ENCODE peak calls at places on chromosome 15, in six cellular contexts. One of them, this sample, is unnamed.

GRCh38 chr15:41341519-41341918 is 8.8 kb downstream of the NUSAP1 start:
- DNase-seq in AG04450: no peak
- DNase-seq in osteocyte: no peak
- DNase-seq in WERI-Rb-1: no peak
- DNase-seq in A549: no peak
- DNase-seq in GM10248: no peak
- DNase-seq in this sample: no peak

GRCh38 chr15:30985081-30985531 is 6.3 kb downstream of the MTMR10 start:
- DNase-seq in AG04450: no peak
- DNase-seq in osteocyte: no peak
- DNase-seq in WERI-Rb-1: no peak
- DNase-seq in A549: no peak
- DNase-seq in GM10248: no peak
- DNase-seq in this sample: peak

GRCh38 chr15:37028609-37029287 is 71.6 kb downstream of the MEIS2 start:
- DNase-seq in AG04450: no peak
- DNase-seq in osteocyte: no peak
- DNase-seq in WERI-Rb-1: no peak
- DNase-seq in A549: no peak
- DNase-seq in GM10248: no peak
- DNase-seq in this sample: no peak

GRCh38 chr15:67133738-67134576 is 68.6 kb downstream of the SMAD3 start:
- DNase-seq in AG04450: no peak
- DNase-seq in osteocyte: no peak
- DNase-seq in WERI-Rb-1: no peak
- DNase-seq in A549: peak
- DNase-seq in GM10248: peak
- DNase-seq in this sample: peak

GRCh38 chr15:77295446-77295845 is 124.5 kb downstream of the PEAK1 start:
- DNase-seq in AG04450: peak
- DNase-seq in osteocyte: no peak
- DNase-seq in WERI-Rb-1: no peak
- DNase-seq in A549: no peak
- DNase-seq in GM10248: no peak
- DNase-seq in this sample: no peak

GRCh38 chr15:65833501-65834220 is 35.6 kb upstream of the RAB11A start:
- DNase-seq in AG04450: no peak
- DNase-seq in osteocyte: no peak
- DNase-seq in WERI-Rb-1: peak
- DNase-seq in A549: no peak
- DNase-seq in GM10248: no peak
- DNase-seq in this sample: no peak

GRCh38 chr15:99098991-99099390 is 5.9 kb upstream of the SYNM start:
- DNase-seq in AG04450: no peak
- DNase-seq in osteocyte: no peak
- DNase-seq in WERI-Rb-1: no peak
- DNase-seq in A549: no peak
- DNase-seq in GM10248: no peak
- DNase-seq in this sample: no peak

GRCh38 chr15:92958105-92958504 is 58.0 kb downstream of the CHD2 start:
- DNase-seq in AG04450: no peak
- DNase-seq in osteocyte: no peak
- DNase-seq in WERI-Rb-1: no peak
- DNase-seq in A549: no peak
- DNase-seq in GM10248: no peak
- DNase-seq in this sample: no peak

GRCh38 chr15:53759333-53759975 is at the start of gene WDR72:
- DNase-seq in AG04450: no peak
- DNase-seq in osteocyte: no peak
- DNase-seq in WERI-Rb-1: peak
- DNase-seq in A549: no peak
- DNase-seq in GM10248: no peak
- DNase-seq in this sample: peak

GRCh38 chr15:65400760-65401606 is 21.8 kb downstream of the IGDCC4 start:
- DNase-seq in AG04450: no peak
- DNase-seq in osteocyte: peak
- DNase-seq in WERI-Rb-1: peak
- DNase-seq in A549: peak
- DNase-seq in GM10248: peak
- DNase-seq in this sample: peak

GRCh38 chr15:90212221-90213079 is 11.3 kb downstream of the SEMA4B start:
- DNase-seq in AG04450: no peak
- DNase-seq in osteocyte: no peak
- DNase-seq in WERI-Rb-1: no peak
- DNase-seq in A549: no peak
- DNase-seq in GM10248: no peak
- DNase-seq in this sample: no peak

GRCh38 chr15:90213123-90213817 is 12.1 kb downstream of the SEMA4B start:
- DNase-seq in AG04450: no peak
- DNase-seq in osteocyte: no peak
- DNase-seq in WERI-Rb-1: peak
- DNase-seq in A549: no peak
- DNase-seq in GM10248: no peak
- DNase-seq in this sample: no peak

GRCh38 chr15:90211440-90212168 is 10.5 kb downstream of the SEMA4B start:
- DNase-seq in AG04450: no peak
- DNase-seq in osteocyte: no peak
- DNase-seq in WERI-Rb-1: no peak
- DNase-seq in A549: peak
- DNase-seq in GM10248: no peak
- DNase-seq in this sample: no peak

GRCh38 chr15:90213818-90214204 is 12.7 kb downstream of the SEMA4B start:
- DNase-seq in AG04450: no peak
- DNase-seq in osteocyte: no peak
- DNase-seq in WERI-Rb-1: peak
- DNase-seq in A549: no peak
- DNase-seq in GM10248: no peak
- DNase-seq in this sample: no peak

DNA sequence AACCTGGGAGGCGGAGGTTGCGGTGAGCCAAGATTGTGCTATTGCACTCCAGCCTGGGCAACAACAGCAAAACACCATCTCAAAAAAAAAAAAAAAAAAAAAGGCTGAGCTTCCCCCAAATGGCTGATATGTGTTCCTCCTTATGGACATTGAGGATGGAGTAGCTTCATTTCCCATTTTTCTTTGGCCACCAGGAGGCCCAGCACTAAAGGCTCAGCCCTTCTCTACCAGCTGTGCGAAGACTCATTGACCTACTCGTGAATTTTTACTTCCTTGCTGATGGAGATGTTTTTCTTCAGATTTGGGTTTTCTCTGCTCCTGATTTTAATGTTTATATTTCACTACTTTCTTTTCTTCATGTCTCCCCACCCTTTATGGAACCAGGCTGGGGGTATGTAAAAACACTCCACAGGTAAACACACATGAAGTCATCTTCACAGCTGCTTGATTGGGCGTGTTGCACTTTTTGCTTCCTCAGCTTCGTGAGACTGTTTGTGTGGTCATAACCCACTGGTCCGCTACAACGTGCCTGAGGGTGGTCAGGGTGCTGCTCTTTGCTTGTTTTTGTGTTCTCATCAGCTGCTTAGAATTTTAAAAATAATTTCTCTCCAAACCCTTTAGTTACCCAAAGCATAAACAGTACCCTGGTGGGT is 13.5 kb downstream of the SEMA4B start:
- DNase-seq in AG04450: no peak
- DNase-seq in osteocyte: no peak
- DNase-seq in WERI-Rb-1: no peak
- DNase-seq in A549: peak
- DNase-seq in GM10248: no peak
- DNase-seq in this sample: no peak
- TF ChIP-seq CTCF in AG04450: peak
- TF ChIP-seq CTCF in osteocyte: peak
- TF ChIP-seq CTCF in WERI-Rb-1: peak
- TF ChIP-seq CTCF in A549: peak
- TF ChIP-seq CTCF in GM10248: no peak
- TF ChIP-seq CTCF in this sample: no peak

DNA sequence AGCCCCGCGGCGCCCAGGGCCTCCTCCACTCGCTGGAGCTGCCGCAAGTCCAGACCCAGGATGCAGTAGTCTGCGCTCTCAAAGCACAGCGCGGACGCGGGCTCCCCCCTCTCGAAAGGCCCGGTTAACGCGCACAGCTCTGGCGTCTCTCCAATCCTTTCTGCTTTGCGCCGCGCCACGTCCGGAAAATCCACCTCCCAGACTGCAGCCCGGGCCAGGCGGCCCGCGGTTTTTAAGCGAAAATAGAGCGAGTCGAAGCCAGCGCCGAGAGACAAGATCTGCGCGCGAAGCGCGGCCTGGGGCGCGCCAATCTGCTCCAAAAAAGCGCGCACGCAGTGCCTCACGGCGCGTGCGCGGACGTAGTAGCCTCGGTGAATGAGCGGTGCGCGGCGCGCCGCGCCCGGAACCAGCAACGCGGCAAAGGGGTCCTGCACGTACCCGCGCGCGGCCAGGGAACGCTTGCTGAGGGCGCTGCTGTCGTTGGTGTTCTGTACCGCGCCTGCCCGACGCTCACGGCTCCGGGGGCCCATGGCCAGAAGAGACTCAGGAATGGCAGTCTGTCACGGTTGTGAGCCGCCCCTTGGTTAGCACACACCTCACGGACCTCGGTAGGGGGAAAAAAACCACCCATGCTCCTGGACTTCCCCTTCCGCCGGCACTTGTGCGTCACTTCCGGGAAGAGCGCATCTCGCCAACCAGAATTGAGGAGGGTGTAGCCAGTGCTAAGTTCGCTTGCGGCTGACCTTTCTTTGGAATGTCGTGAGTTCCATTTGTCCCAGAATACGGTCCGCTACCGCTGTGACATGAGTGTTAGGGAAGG is at the start of gene LCMT2:
- DNase-seq in AG04450: peak
- DNase-seq in osteocyte: peak
- DNase-seq in WERI-Rb-1: peak
- DNase-seq in A549: peak
- DNase-seq in GM10248: peak
- DNase-seq in this sample: peak
- TF ChIP-seq CTCF in AG04450: no peak
- TF ChIP-seq CTCF in osteocyte: no peak
- TF ChIP-seq CTCF in WERI-Rb-1: no peak
- TF ChIP-seq CTCF in A549: no peak
- TF ChIP-seq CTCF in GM10248: no peak
- TF ChIP-seq CTCF in this sample: no peak

GRCh38 chr15:39936187-39936586 is 2.3 kb downstream of the EIF2AK4 start:
- DNase-seq in AG04450: no peak
- DNase-seq in osteocyte: no peak
- DNase-seq in WERI-Rb-1: no peak
- DNase-seq in A549: no peak
- DNase-seq in GM10248: no peak
- DNase-seq in this sample: no peak
- TF ChIP-seq CTCF in AG04450: no peak
- TF ChIP-seq CTCF in osteocyte: no peak
- TF ChIP-seq CTCF in WERI-Rb-1: no peak
- TF ChIP-seq CTCF in A549: no peak
- TF ChIP-seq CTCF in GM10248: no peak
- TF ChIP-seq CTCF in this sample: no peak

GRCh38 chr15:29596266-29596665 is 226.0 kb downstream of the TJP1 start:
- DNase-seq in AG04450: no peak
- DNase-seq in osteocyte: no peak
- DNase-seq in WERI-Rb-1: no peak
- DNase-seq in A549: no peak
- DNase-seq in GM10248: no peak
- DNase-seq in this sample: no peak
- TF ChIP-seq CTCF in AG04450: peak
- TF ChIP-seq CTCF in osteocyte: no peak
- TF ChIP-seq CTCF in WERI-Rb-1: no peak
- TF ChIP-seq CTCF in A549: no peak
- TF ChIP-seq CTCF in GM10248: no peak
- TF ChIP-seq CTCF in this sample: no peak

DNA sequence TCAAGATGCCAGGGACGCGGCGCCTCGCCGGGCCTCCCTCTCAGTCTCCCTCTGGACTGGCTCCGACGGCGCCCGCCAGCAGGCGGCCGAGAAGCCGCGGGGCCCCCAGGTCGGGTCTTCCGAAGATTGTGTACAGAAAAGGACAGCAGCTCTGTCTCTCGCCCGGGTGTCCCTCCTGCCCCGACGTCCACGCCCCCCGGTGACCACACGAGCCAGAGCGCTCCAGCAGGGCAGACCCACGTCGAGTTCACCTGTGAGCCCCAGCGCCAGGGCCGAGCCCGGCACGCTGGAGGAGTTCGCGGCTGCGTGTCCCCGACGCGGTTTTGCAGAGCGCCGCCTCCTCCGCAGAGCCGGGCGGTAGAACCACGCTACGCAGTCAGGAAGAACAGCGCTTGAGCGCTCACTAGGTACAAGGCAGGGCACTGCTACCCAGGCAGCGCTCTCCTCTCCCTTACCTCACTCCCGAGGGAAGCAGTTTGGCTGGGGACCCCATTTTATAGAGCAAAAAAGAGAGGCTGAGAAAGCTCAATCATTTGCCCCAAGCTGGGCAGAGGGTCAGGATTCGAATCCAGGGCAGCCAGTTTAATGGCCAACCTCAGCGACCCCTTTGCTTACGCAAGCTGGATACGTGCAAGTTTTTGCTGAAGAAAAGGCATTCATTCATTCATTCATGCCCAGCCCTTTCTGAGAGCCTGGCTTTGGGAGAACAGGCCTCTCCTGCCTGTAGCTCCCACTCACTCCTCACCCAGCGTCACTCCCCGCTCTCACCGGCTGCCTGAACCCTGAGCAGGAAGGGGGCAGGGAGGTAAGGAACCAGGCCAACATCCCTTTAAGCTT is 3.0 kb upstream of the TLE3 start:
- DNase-seq in AG04450: no peak
- DNase-seq in osteocyte: no peak
- DNase-seq in WERI-Rb-1: peak
- DNase-seq in A549: peak
- DNase-seq in GM10248: peak
- DNase-seq in this sample: peak
- TF ChIP-seq CTCF in AG04450: peak
- TF ChIP-seq CTCF in osteocyte: peak
- TF ChIP-seq CTCF in WERI-Rb-1: peak
- TF ChIP-seq CTCF in A549: peak
- TF ChIP-seq CTCF in GM10248: no peak
- TF ChIP-seq CTCF in this sample: peak

This sample was measured in nephron progenitor cell.